ENCODE peak calls at places on chromosomes 3 and 15, in five cellular contexts. R, W, H, Z and B are unnamed samples.

GRCh38 chr15:45112592-45113379 is 1.2 kb downstream of the DUOX2 start:
- DNase-seq in R (no peak), W (no peak), H (peak), Z (no peak), B (peak)

GRCh38 chr3:77931272-77932009 is 891.5 kb downstream of the ROBO2 start:
- DNase-seq in R (peak), W (no peak), H (no peak), Z (no peak), B (no peak)

GRCh38 chr15:67409175-67409574 is 111.8 kb upstream of the C15orf61 start:
- DNase-seq in R (no peak), W (peak), H (peak), Z (no peak), B (no peak)

GRCh38 chr15:79025802-79026201 is 64.8 kb downstream of the RASGRF1 start:
- DNase-seq in R (no peak), W (no peak), H (no peak), Z (no peak), B (no peak)

GRCh38 chr3:74756586-74756985 is 142.1 kb upstream of the CNTN3 start:
- DNase-seq in R (no peak), W (no peak), H (peak), Z (no peak), B (no peak)

GRCh38 chr15:88695046-88695445 is 56.2 kb downstream of the ISG20 start:
- DNase-seq in R (no peak), W (no peak), H (no peak), Z (no peak), B (no peak)

GRCh38 chr15:78763111-78763795 is 48.0 kb downstream of the ADAMTS7 start:
- DNase-seq in R (no peak), W (no peak), H (no peak), Z (no peak), B (no peak)

GRCh38 chr15:93239993-93240392 is 151.0 kb upstream of the RGMA start:
- DNase-seq in R (no peak), W (no peak), H (no peak), Z (no peak), B (no peak)

GRCh38 chr3:194294199-194294887 is 56.8 kb downstream of the CPN2 start:
- DNase-seq in R (no peak), W (no peak), H (peak), Z (no peak), B (no peak)

GRCh38 chr15:51866751-51867150 is 37.3 kb downstream of the TMOD3 start:
- DNase-seq in R (no peak), W (no peak), H (no peak), Z (no peak), B (no peak)

GRCh38 chr3:136787226-136787793 is 31.6 kb upstream of the SLC35G2 start:
- DNase-seq in R (peak), W (peak), H (no peak), Z (no peak), B (no peak)

GRCh38 chr15:98941595-98942255 is 65.9 kb downstream of the PGPEP1L start:
- DNase-seq in R (no peak), W (no peak), H (no peak), Z (no peak), B (peak)

GRCh38 chr3:138195491-138195890 is 8.4 kb downstream of the ARMC8 start:
- DNase-seq in R (no peak), W (no peak), H (no peak), Z (no peak), B (no peak)

GRCh38 chr3:172550347-172550943 is 27.2 kb upstream of the TNFSF10 start:
- DNase-seq in R (no peak), W (peak), H (no peak), Z (no peak), B (peak)

GRCh38 chr15:96321422-96322391 is 8.8 kb upstream of the NR2F2 start:
- DNase-seq in R (no peak), W (no peak), H (peak), Z (no peak), B (no peak)

GRCh38 chr3:170081079-170081741 is 43.4 kb downstream of the GPR160 start:
- DNase-seq in R (no peak), W (no peak), H (no peak), Z (no peak), B (no peak)

GRCh38 chr3:30354972-30355371 is 251.4 kb upstream of the TGFBR2 start:
- DNase-seq in R (peak), W (no peak), H (no peak), Z (no peak), B (peak)

GRCh38 chr3:30353711-30354467 is 252.5 kb upstream of the TGFBR2 start:
- DNase-seq in R (no peak), W (no peak), H (no peak), Z (peak), B (no peak)

GRCh38 chr3:30356901-30357753 is 249.3 kb upstream of the TGFBR2 start:
- DNase-seq in R (no peak), W (no peak), H (no peak), Z (no peak), B (peak)

GRCh38 chr3:30354513-30354912 is 251.9 kb upstream of the TGFBR2 start:
- DNase-seq in R (no peak), W (no peak), H (no peak), Z (no peak), B (no peak)

DNA sequence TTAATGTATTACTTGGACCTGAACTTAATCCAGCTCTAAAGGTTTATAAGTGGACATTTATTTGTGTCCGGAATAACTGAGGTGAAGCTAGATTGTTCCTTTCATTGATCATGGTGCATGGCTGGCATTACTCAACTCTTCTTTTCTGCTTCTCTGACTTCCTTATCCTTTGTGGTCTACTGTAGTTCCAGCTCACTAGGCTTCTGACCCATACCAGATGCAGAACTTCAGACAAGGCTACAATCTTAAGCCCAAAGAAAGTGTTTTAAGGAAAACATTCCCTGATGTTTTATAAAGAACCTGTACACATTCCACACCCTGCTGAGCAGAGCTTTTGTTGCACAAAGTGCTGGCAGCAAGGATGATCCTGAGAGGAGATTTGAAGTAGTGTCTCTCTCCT is 250.8 kb upstream of the TGFBR2 start:
- DNase-seq in R (no peak), W (no peak), H (no peak), Z (no peak), B (no peak)
- TF ChIP-seq JUNB in R (no peak), W (no peak), H (no peak), Z (no peak), B (no peak)

DNA sequence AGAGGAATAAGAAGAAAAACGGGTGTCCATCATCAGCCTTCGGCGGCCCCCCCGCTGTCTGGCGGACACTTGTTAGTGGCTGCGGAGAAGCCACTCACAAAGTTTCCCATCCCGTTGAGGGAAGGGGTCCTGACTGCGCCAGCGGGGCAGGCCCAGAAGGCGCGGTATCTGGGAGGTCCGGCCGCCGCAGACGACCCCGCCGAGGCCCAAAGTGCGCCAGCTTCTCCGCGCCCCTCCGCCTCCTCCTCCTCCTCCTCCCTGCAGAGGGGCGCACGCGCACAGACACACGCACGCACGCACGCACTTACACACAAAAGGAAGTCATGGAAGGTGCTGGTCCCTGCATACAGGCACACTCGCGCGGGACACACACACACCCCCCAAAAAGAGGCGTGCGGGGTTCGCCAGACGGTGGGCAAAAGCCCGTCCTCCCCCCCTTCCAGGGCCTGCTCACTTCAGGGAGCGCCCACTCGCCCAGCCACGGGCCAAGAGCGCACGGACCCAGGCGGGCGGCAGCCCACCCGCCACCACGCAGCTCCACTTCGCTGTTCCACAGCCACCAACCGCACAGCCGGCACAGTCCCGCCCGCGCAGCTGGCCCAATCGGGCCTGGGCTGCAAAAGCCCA is 18.0 kb downstream of the ZNF148 start:
- DNase-seq in R (peak), W (no peak), H (peak), Z (no peak), B (peak)
- TF ChIP-seq JUNB in R (no peak), W (no peak), H (no peak), Z (no peak), B (no peak)

GRCh38 chr3:81395739-81396138 is 365.7 kb downstream of the GBE1 start:
- DNase-seq in R (peak), W (no peak), H (peak), Z (no peak), B (no peak)
- TF ChIP-seq JUNB in R (no peak), W (no peak), H (no peak), Z (no peak), B (no peak)

DNA sequence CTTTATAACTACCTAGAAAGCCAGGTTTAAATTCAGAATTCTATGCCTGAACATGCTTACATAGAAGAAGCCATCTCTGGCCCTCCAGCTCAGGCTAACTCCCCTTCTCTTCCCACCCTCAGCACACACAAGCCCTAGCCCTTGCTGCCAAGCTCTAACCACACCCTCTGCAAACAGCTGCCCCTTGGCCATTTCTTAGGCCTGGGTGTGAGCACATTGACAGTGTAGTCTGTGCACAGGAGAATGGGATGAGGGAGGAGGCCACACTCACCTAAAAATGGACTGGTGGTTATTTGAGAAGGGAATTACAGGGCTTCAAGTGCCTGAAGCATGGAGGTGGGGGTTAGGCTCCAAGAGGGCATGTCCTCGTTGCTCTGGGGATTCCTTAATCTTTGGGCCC is 42.3 kb upstream of the SLC25A36 start:
- DNase-seq in R (no peak), W (no peak), H (no peak), Z (no peak), B (no peak)
- TF ChIP-seq JUNB in R (no peak), W (no peak), H (no peak), Z (no peak), B (no peak)

DNA sequence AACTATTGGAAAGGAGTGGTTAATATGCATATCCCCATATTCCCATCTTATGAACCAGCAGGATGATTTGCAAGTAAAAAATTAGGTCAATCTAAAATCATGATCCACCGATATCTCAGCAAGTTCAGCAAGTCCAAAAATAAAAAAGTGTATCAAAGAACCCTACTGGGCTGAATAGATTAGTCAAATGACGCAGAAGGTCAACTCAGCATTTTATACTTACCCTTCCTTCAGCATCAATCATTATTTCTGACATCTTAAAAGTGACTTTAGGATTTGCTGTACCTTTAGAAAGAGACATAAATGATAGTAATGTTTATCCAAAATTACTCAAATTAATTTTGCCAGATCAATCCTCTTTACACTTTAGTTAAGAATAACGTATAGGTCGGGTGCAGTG is 32.6 kb downstream of the DPP8 start:
- DNase-seq in R (no peak), W (no peak), H (no peak), Z (no peak), B (no peak)
- TF ChIP-seq JUNB in R (no peak), W (no peak), H (no peak), Z (no peak), B (no peak)

DNA sequence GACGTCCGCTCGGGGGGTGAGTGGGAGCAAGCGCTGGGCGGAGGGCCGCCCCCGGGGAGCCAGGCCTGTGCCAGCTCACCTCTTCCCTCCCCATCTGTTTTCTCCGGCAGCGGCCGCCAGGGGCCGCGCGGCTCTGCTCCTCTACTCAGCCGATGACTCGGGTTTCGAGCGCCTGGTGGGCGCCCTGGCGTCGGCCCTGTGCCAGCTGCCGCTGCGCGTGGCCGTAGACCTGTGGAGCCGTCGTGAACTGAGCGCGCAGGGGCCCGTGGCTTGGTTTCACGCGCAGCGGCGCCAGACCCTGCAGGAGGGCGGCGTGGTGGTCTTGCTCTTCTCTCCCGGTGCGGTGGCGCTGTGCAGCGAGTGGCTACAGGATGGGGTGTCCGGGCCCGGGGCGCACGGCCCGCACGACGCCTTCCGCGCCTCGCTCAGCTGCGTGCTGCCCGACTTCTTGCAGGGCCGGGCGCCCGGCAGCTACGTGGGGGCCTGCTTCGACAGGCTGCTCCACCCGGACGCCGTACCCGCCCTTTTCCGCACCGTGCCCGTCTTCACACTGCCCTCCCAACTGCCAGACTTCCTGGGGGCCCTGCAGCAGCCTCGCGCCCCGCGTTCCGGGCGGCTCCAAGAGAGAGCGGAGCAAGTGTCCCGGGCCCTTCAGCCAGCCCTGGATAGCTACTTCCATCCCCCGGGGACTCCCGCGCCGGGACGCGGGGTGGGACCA is 632 bp upstream of the CRELD1 start:
- DNase-seq in R (peak), W (peak), H (peak), Z (peak), B (peak)
- TF ChIP-seq JUNB in R (no peak), W (no peak), H (no peak), Z (no peak), B (no peak)

DNA sequence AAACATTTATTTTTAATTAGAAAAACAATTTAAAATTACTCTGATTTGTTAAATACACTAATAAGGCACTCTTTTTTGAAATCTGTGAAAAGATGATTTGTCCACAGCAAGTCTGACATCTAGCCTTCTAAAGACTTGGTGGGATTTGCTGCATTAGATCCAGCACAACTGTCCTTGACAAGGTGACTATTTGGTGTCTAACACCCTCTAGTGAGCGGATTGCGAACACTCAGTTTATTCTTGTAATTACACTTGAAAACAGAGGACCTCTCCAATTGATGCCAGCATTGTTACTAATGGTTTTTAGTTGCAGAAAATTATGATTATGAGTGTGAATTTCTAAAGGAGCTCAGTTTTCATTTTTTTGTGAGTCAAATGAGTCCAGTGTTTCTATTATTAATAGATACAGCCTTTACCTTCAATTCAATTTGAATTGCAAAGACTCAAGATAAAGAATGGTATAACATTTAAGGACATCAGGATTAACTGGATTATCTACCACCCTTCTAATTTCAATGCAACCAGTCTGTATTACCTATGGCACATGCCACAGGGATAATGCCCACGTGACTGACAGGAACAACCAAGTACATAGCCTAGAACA is 29.7 kb upstream of the STRIT1 start:
- DNase-seq in R (peak), W (peak), H (peak), Z (peak), B (peak)
- TF ChIP-seq JUNB in R (no peak), W (no peak), H (no peak), Z (no peak), B (no peak)

GRCh38 chr3:127959873-127960272 is 44.8 kb downstream of the KBTBD12 start:
- DNase-seq in R (peak), W (no peak), H (peak), Z (no peak), B (peak)
- TF ChIP-seq JUNB in R (no peak), W (no peak), H (no peak), Z (no peak), B (no peak)

DNA sequence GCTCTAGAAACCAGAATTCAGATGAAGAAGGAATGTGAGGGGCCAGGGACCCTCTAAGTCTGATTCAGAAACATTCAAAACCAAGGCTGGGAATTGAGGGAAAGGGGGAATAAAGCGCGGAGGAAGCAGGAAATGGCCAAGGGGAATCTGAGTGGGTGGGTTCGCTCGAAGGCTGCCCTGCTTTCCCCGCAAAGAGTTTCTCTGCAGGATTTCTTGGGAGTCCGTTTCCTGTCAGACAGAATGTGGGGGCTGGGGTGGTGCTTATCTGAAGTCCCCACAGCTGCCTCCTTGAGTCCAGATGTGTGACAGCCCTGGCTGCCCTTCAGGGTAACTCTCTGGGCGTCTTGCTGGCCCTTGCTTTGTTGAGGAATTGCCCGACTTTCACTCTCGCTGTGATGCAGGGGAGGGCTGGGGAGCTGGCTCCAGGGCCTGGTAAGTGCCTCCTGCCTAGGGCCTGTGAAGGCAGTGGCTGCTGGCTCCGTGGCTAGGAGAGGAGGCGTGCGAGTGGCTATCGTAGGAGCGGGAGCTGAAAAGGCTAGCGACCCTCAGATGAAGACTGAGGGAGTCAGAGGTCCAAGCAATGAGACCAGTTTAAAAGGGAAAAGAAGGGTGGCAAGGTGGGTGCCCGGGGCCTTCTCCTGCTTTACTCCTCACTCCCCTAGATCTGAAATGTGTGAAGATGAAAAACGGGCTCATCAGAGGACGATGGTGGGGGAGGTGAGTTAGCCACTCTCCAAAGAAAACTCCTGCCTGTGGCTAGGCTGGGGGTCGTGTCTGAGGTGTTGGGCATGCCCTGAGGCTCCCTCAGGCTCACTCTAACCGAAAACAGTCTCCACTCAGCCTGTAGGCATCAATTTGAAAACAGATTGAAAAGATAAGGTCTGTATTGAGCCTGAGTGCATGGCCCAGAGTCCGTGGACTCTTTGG is 143.9 kb upstream of the UMPS start:
- DNase-seq in R (peak), W (peak), H (peak), Z (no peak), B (no peak)
- TF ChIP-seq JUNB in R (no peak), W (no peak), H (no peak), Z (no peak), B (no peak)